ENCODE peak calls at places on chromosome 4, in ten cellular contexts. P is psoas muscle, L is transverse colon, I is esophagus squamous epithelium, B is right cardiac atrium, D is A549, Q is heart left ventricle, G is endodermal cell, Y is ovary, U is GM23248. J is an unnamed sample.

GRCh38 chr4:19329631-19330030 is 922.1 kb upstream of the SLIT2 start:
- DNase-seq in B (no peak), I (no peak), G (no peak), L (no peak), Q (no peak), D (no peak), U (peak; percentile 33), Y (no peak), P (no peak), J (no peak)

GRCh38 chr4:52915730-52916129 is 53.6 kb downstream of the RASL11B start:
- DNase-seq in L (no peak), Y (no peak), P (no peak), Q (no peak), D (no peak), G (no peak), I (no peak), U (peak; percentile 18), B (no peak), J (no peak)

GRCh38 chr4:176575141-176575731 is 217.5 kb downstream of the VEGFC start:
- DNase-seq in B (no peak), D (no peak), G (no peak), I (no peak), P (no peak), Y (no peak), U (peak; percentile 26), Q (no peak), L (no peak), J (no peak)

GRCh38 chr4:100707786-100708185 is 190.0 kb upstream of the EMCN start:
- DNase-seq in Y (no peak), B (no peak), L (no peak), Q (no peak), G (no peak), D (no peak), U (no peak), I (no peak), P (no peak), J (no peak)

GRCh38 chr4:7581477-7581876 is 146.7 kb upstream of the PSAPL1 start:
- DNase-seq in U (peak; percentile 18), Q (no peak), B (peak; percentile 70), Y (peak; percentile 36), L (no peak), D (peak; percentile 4), I (no peak), P (no peak), G (peak; percentile 93), J (peak; percentile 37)

GRCh38 chr4:7398104-7398423 is 36.7 kb downstream of the PSAPL1 start:
- DNase-seq in B (peak; percentile 71), U (no peak), L (peak; percentile 18), I (no peak), G (peak; percentile 39), Q (peak; percentile 74), Y (no peak), P (no peak), D (no peak), J (peak; percentile 100)

GRCh38 chr4:20554134-20554533 is 146.1 kb upstream of the PACRGL start:
- DNase-seq in G (no peak), Q (no peak), L (no peak), B (no peak), D (no peak), Y (no peak), U (no peak), I (no peak), P (no peak), J (no peak)

GRCh38 chr4:82519072-82519471 is 42.7 kb downstream of the TMEM150C start:
- DNase-seq in Q (no peak), B (no peak), G (no peak), P (no peak), L (no peak), U (no peak), Y (no peak), D (no peak), I (no peak), J (no peak)

GRCh38 chr4:83629945-83630684 is 94.2 kb downstream of the GPAT3 start:
- DNase-seq in I (no peak), Y (peak; percentile 53), B (peak; percentile 60), Q (no peak), D (no peak), L (peak; percentile 83), G (no peak), P (no peak), U (peak; percentile 60), J (no peak)

GRCh38 chr4:8203817-8204216 is 4.7 kb downstream of the SH3TC1 start:
- DNase-seq in B (no peak), D (no peak), Q (no peak), P (no peak), U (no peak), G (no peak), I (no peak), Y (no peak), L (no peak), J (no peak)

GRCh38 chr4:173433447-173433846 is 34.5 kb upstream of the SCRG1 start:
- DNase-seq in G (no peak), U (no peak), Y (no peak), D (no peak), L (no peak), B (no peak), I (no peak), Q (no peak), P (no peak), J (no peak)

GRCh38 chr4:126004936-126005335 is 690.2 kb downstream of the FAT4 start:
- DNase-seq in L (no peak), Q (no peak), B (peak; percentile 52), P (no peak), D (no peak), G (no peak), U (peak; percentile 68), I (no peak), Y (no peak), J (peak; percentile 35)

GRCh38 chr4:95585016-95585695 is 36.4 kb upstream of the UNC5C start:
- DNase-seq in L (no peak), B (no peak), Y (no peak), P (no peak), Q (no peak), D (no peak), G (no peak), I (no peak), U (peak; percentile 1), J (no peak)

GRCh38 chr4:6885953-6886557 is 23.6 kb upstream of the TBC1D14 start:
- DNase-seq in B (peak; percentile 88), L (no peak), G (no peak), P (peak; percentile 85), I (no peak), Y (peak; percentile 51), U (peak; percentile 90), Q (no peak), D (peak; percentile 31), J (no peak)

GRCh38 chr4:75101906-75102888 is 169.3 kb downstream of the PARM1 start:
- DNase-seq in L (no peak), P (no peak), B (no peak), Q (no peak), Y (no peak), U (no peak), I (no peak), G (no peak), D (no peak), J (no peak)
- H3K4me1 ChIP-seq in L (peaks cover 6% of the 10 kb centered on the region), P (no peaks in the 10 kb centered on the region), B (no peaks in the 10 kb centered on the region), Q (no peaks in the 10 kb centered on the region), Y (no peaks in the 10 kb centered on the region), U (no peaks in the 10 kb centered on the region), I (no peaks in the 10 kb centered on the region), G (no peaks in the 10 kb centered on the region), D (no peaks in the 10 kb centered on the region), J (no peaks in the 10 kb centered on the region)

GRCh38 chr4:123505457-123506310 is 109.1 kb downstream of the SPRY1 start:
- DNase-seq in I (no peak), B (peak; percentile 86), L (peak; percentile 37), D (peak; percentile 49), U (peak; percentile 60), G (peak; percentile 98), Y (peak; percentile 48), P (peak; percentile 76), Q (peak; percentile 73), J (peak; percentile 65)

GRCh38 chr4:123505077-123505456 is 108.5 kb downstream of the SPRY1 start:
- DNase-seq in L (no peak), P (no peak), D (peak; percentile 40), U (no peak), G (peak; percentile 74), I (no peak), Y (no peak), B (no peak), Q (no peak), J (no peak)

GRCh38 chr4:123503698-123504389 is 107.2 kb downstream of the SPRY1 start:
- DNase-seq in L (no peak), D (no peak), I (no peak), G (no peak), B (no peak), P (no peak), U (no peak), Y (no peak), Q (no peak), J (no peak)

GRCh38 chr4:123510666-123511065 is 114.1 kb downstream of the SPRY1 start:
- DNase-seq in U (no peak), G (no peak), I (no peak), Q (no peak), L (no peak), Y (no peak), B (no peak), D (no peak), P (no peak), J (no peak)

DNA sequence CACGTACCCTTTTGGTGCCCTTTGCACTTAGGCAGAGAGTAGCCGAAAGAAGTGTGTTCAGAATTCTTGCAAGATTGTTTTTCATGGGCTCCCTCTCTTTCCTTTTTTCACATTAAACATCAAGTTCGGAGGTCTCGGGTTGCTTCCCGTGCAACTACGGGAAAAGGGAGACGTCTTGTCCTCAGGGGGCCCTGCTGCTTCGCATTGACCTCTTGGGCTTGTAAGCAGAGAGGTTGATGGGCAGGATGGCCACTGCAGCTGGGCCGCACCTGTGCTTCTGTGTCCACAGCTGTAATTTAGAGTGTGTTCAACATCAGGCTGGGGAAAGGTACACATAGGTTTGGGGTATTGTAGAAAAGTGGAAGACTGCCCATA is 109.7 kb downstream of the SPRY1 start:
- DNase-seq in B (no peak), Q (no peak), I (no peak), U (no peak), G (peak; percentile 72), L (no peak), P (no peak), Y (no peak), D (no peak), J (no peak)
- H3K27ac ChIP-seq in B (peak overlapping the region; percentile 37), Q (peak overlapping the region; percentile 77), I (peak overlapping the region; percentile 71), U (no peak overlapping the region), G (peak overlapping the region; percentile 95), L (no peak overlapping the region), P (peak overlapping the region; percentile 78), Y (no peak overlapping the region), D (peak overlapping the region; percentile 85), J (no peak overlapping the region)

DNA sequence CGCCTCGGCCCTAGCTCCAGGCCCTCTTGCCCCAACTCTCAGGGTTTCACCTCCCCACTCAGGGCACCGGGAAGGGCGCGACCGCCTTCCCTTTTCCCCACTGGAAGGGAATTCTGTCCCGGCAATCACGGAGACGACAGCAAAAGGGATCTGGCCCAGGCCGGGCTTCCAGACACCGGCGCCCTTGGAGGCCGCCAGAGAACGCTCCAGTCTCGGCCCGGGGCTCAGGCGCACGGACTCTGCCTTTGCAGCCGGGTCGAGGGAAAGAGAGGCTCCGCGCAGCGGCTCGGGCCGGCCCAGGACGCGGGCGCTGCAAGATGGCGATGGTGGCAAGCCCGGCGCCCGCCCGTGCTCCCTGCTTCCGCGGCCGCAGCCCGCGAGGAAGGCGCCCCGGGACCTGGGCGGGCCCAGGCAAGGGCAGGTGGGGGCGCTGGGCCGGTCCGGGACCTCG is 1.1 kb downstream of the CTBP1 start:
- DNase-seq in U (no peak), B (no peak), D (no peak), L (no peak), G (no peak), Q (no peak), P (no peak), Y (no peak), I (no peak), J (no peak)
- H3K4me1 ChIP-seq in U (peaks cover 13% of the 10 kb centered on the region), B (peaks cover 26% of the 10 kb centered on the region), D (peaks cover 16% of the 10 kb centered on the region), L (peaks cover 54% of the 10 kb centered on the region), G (peaks cover 4% of the 10 kb centered on the region), Q (peaks cover 68% of the 10 kb centered on the region), P (peaks cover 69% of the 10 kb centered on the region), Y (peaks cover 44% of the 10 kb centered on the region), I (peaks cover 55% of the 10 kb centered on the region), J (peaks cover 40% of the 10 kb centered on the region)

GRCh38 chr4:15936495-15936894 is 2.0 kb downstream of the FGFBP1 start:
- DNase-seq in D (no peak), I (no peak), G (no peak), Y (no peak), Q (no peak), U (no peak), L (peak; percentile 60), P (no peak), B (no peak), J (peak; percentile 59)
- H3K27ac ChIP-seq in D (no peak overlapping the region), I (peak overlapping the region; percentile 87), G (no peak overlapping the region), Y (no peak overlapping the region), Q (no peak overlapping the region), U (no peak overlapping the region), L (no peak overlapping the region), P (no peak overlapping the region), B (no peak overlapping the region), J (no peak overlapping the region)